ENCODE peak calls at places on chromosomes 1 and 21, in four cellular contexts. Z, T, M and O are unnamed samples.

GRCh38 chr1:65979145-65979544 is 186.4 kb downstream of the PDE4B start:
- DNase-seq in Z (no peak), T (no peak), M (no peak), O (no peak)

GRCh38 chr1:2353215-2353906 is 38.0 kb downstream of the MORN1 start:
- DNase-seq in Z (no peak), M (no peak), T (no peak), O (no peak)

GRCh38 chr1:169250022-169250421 is 117.6 kb downstream of the NME7 start:
- DNase-seq in Z (no peak), M (no peak), T (no peak), O (no peak)

GRCh38 chr1:28409066-28409465 is 39.5 kb downstream of the PHACTR4 start:
- DNase-seq in M (no peak), Z (no peak), T (no peak), O (no peak)

GRCh38 chr21:45740491-45741357 is 97.2 kb downstream of the PCBP3 start:
- DNase-seq in Z (no peak), T (no peak), M (no peak), O (no peak)

GRCh38 chr21:42747267-42747701 is 93.9 kb downstream of the PDE9A start:
- DNase-seq in T (no peak), M (peak; percentile 22), Z (no peak), O (no peak)

GRCh38 chr1:24899581-24900485 is 30.2 kb downstream of the RUNX3 start:
- DNase-seq in Z (no peak), T (no peak), M (no peak), O (no peak)

GRCh38 chr1:3899776-3900149 is 309 bp downstream of the C1orf174 start:
- DNase-seq in T (no peak), Z (no peak), M (no peak), O (no peak)

GRCh38 chr1:87592156-87592555 is 263.5 kb downstream of the LMO4 start:
- DNase-seq in Z (no peak), T (peak; percentile 24), M (no peak), O (no peak)

GRCh38 chr1:7885513-7886298 is 32.8 kb upstream of the UTS2 start:
- DNase-seq in Z (peak; percentile 97), T (no peak), M (no peak), O (peak; percentile 43)

GRCh38 chr1:81574365-81574764 is 226.4 kb upstream of the ADGRL2 start:
- DNase-seq in M (no peak), T (no peak), Z (no peak), O (no peak)

GRCh38 chr1:64295136-64295535 is 91.7 kb downstream of the UBE2U start:
- DNase-seq in Z (no peak), M (no peak), T (no peak), O (no peak)

GRCh38 chr1:197521118-197521739 is 253.2 kb downstream of the CRB1 start:
- DNase-seq in M (peak; percentile 27), Z (no peak), T (no peak), O (peak; percentile 38)

GRCh38 chr1:67336783-67337182 is 29.1 kb downstream of the IL12RB2 start:
- DNase-seq in Z (no peak), M (no peak), T (no peak), O (no peak)
- TF ChIP-seq SUZ12 in Z (no peak), M (no peak), T (no peak), O (no peak)

DNA sequence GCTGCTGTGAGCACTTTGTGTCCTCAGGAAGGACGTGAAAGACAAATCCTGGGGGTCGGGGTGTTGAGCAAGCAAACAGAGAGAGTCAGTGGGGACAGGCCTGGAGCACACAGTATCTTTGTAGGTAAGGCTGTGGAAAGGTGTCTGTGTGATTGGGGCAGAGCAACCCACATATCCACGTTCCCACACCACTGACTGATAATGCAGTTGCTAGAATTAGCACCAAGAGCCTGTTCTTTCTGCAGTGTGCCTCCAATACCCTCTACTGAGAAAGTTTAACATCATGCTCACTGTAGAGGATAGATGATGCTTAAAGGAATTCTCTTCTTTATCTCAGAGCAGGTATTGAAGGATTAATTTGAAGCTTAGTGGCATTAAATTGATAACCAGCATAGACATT is 161.1 kb downstream of the PIK3R3 start:
- DNase-seq in Z (no peak), M (no peak), T (no peak), O (no peak)
- TF ChIP-seq SUZ12 in Z (no peak), M (no peak), T (no peak), O (no peak)

DNA sequence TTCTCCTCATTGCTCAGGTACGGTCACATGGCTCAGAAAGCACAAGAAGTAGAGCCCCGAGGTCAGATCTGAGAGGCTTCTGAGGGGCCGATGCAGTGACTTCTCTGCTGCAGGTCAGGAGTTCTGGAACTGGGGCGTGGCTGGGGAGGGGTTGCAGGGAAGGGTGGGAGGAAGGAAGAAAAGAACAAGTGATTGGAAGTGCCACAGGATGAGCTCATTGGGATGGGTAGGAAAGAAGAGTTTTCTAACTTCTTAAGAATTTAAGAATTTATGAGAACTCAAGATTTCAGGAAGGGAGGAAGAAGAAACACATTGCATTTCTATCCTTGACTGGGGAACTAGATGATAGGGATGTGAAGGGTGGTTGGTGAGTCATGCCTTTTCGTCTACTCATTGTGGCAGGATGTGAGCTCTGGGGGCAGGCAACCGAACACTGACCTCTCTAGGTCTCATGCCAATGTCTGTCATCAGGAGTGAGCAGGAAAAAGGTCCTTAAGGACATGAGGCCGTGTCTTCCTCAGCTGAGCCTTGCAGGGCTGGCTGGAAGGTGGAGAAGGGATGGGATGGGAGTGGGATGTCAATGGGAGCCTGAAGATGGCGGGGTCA is 497 bp downstream of the FCRLB start:
- DNase-seq in M (no peak), T (no peak), Z (no peak), O (no peak)
- TF ChIP-seq SUZ12 in M (no peak), T (no peak), Z (no peak), O (no peak)

GRCh38 chr1:68917456-68917855 is 420.6 kb upstream of the DEPDC1 start:
- DNase-seq in T (no peak), Z (no peak), M (no peak), O (no peak)

GRCh38 chr1:68919070-68919469 is 422.2 kb upstream of the DEPDC1 start:
- DNase-seq in Z (no peak), T (no peak), M (no peak), O (no peak)

GRCh38 chr1:68918563-68918962 is 421.7 kb upstream of the DEPDC1 start:
- DNase-seq in M (no peak), T (no peak), Z (no peak), O (no peak)

GRCh38 chr1:68916227-68916853 is 419.5 kb upstream of the DEPDC1 start:
- DNase-seq in Z (no peak), M (no peak), T (no peak), O (no peak)
- TF ChIP-seq SUZ12 in Z (no peak), M (no peak), T (no peak), O (no peak)

GRCh38 chr1:236365999-236366570 is 28.0 kb upstream of the EDARADD start:
- DNase-seq in Z (no peak), T (no peak), M (no peak), O (peak; percentile 46)
- TF ChIP-seq SUZ12 in Z (no peak), T (no peak), M (no peak), O (no peak)

DNA sequence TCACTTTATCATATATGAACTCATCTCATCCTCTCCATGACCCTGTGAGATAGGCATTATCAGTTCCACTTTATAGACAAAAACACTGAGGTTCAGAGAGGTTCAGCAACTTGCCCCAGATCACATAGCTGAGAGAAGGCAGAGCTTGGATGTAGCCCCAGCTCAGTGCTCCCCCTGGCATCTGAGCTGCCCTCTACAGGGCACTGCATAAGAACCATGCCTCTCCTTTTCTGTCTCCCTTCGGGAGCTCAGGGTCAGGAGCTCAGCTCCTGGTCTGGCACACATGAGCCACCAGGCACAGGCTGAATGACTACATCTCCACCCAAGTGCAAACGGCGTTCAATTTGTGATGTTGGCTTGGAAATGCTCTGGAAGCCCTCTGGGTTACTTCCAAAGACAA is 16.9 kb downstream of the RAB7B start:
- DNase-seq in T (no peak), Z (no peak), M (no peak), O (no peak)
- TF ChIP-seq SUZ12 in T (no peak), Z (no peak), M (no peak), O (no peak)

DNA sequence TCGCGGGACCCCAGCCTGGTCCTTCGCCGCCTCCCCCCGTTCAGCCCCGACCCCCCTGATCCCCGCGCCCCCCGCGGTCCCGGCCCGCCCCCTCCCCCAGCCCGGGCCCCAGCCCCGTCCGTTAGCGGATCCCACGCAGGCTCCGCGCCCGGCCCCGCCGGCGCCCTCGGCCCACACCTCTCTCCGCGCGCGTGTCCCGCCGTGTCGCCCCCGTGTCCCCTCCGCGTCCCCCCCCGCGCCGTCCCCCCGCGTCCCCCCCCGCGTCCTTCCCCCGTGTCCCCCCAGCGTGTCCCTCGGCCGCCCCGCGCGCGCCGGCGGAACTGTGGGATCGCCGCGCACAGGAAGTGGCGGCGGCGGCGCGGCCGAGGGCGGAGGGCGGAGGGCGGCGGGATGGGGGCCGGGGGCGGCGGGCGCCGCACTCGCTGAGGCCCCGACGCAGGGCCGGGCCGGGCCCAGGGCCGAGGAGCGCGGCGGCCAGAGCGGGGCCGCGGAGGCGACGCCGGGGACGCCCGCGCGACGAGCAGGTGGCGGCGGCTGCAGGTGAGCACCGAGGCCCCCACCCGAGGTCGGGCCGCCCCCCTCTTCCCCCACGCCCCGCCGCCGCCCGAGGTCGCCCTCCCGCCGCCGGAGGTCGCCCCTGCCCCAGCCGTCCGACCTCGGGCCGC is at the start of gene AGPAT3:
- DNase-seq in T (no peak), Z (no peak), M (no peak), O (peak; percentile 59)
- TF ChIP-seq SUZ12 in T (no peak), Z (no peak), M (no peak), O (no peak)

GRCh38 chr1:162695687-162696086 is 63.4 kb downstream of the DDR2 start:
- DNase-seq in Z (no peak), T (no peak), M (no peak), O (no peak)

GRCh38 chr1:162699366-162699765 is 67.1 kb downstream of the DDR2 start:
- DNase-seq in M (no peak), T (no peak), Z (no peak), O (no peak)

GRCh38 chr1:162694911-162695310 is 62.6 kb downstream of the DDR2 start:
- DNase-seq in M (no peak), T (no peak), Z (no peak), O (no peak)

GRCh38 chr1:162697140-162697895 is 65.1 kb downstream of the DDR2 start:
- DNase-seq in T (no peak), M (no peak), Z (no peak), O (no peak)

DNA sequence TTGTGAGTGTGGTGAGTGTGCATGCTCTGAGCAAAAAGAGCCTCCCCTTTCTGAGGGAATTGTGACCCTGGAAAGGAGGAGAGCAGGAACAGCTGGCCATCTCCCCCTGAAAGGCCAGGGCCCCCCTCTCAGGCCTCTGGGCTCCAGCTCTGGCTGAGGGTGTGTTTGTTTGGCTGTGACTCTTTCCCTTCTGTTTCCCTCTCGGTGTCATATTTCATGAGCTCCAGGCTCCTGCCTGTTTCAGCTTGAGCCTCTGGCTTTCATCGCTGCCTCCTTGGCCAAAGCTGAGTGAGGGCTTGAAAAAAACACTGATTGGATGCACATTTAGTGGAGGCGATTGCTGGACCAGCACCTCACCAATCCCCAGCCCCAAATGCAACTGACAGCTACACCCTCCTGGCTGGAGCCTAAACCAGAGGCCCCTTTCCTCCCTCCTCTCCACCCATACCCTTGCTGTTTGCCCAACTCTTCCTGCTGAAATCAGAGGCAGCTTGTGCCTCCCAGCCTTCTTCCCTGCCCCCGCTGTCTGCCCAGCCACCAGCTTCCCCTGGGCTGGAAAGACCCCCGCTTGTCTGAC is 64.1 kb downstream of the DDR2 start:
- DNase-seq in Z (peak; percentile 47), T (no peak), M (peak; percentile 91), O (peak; percentile 78)
- TF ChIP-seq SUZ12 in Z (no peak), T (no peak), M (no peak), O (no peak)

GRCh38 chr21:29394051-29394450 is 95.3 kb downstream of the BACH1 start:
- DNase-seq in Z (no peak), T (no peak), M (no peak), O (no peak)
- TF ChIP-seq SUZ12 in Z (no peak), T (no peak), M (no peak), O (no peak)